ENCODE peak calls at places on chromosome 10, in five cellular contexts. X is H1, L is SJSA1, K is astrocyte, Q is endodermal cell. I is an unnamed sample.

GRCh38 chr10:33335800-33336605 is 1.5 kb upstream of the NRP1 start:
- DNase-seq in X (peak; percentile 71), L (peak; percentile 78), K (peak; percentile 44), Q (peak; percentile 77), I (no peak)

GRCh38 chr10:43264324-43264986 is 2.4 kb downstream of the RASGEF1A start:
- DNase-seq in X (no peak), L (no peak), K (no peak), Q (peak; percentile 43), I (no peak)

GRCh38 chr10:21517134-21517982 is 8.1 kb downstream of the SKIDA1 start:
- DNase-seq in X (peak; percentile 80), L (peak; percentile 81), K (peak; percentile 64), Q (peak; percentile 90), I (no peak)

GRCh38 chr10:49791100-49791499 is 29.0 kb upstream of the OGDHL start:
- DNase-seq in X (no peak), L (no peak), K (no peak), Q (no peak), I (no peak)

GRCh38 chr10:33330543-33331019 is 3.9 kb downstream of the NRP1 start:
- DNase-seq in X (peak; percentile 89), L (peak; percentile 86), K (peak; percentile 80), Q (peak; percentile 92), I (peak; percentile 66)

GRCh38 chr10:30647089-30647488 is 17.5 kb upstream of the LYZL2 start:
- DNase-seq in X (peak; percentile 11), L (no peak), K (peak; percentile 16), Q (no peak), I (no peak)

GRCh38 chr10:128064615-128065580 is 61.3 kb downstream of the MKI67 start:
- DNase-seq in X (no peak), L (no peak), K (peak; percentile 92), Q (no peak), I (no peak)

GRCh38 chr10:5779753-5780152 is 33.5 kb downstream of the GDI2 start:
- DNase-seq in X (no peak), L (no peak), K (no peak), Q (peak; percentile 53), I (peak; percentile 2)

GRCh38 chr10:10007972-10008371 is 1009.7 kb upstream of the CELF2 start:
- DNase-seq in X (no peak), L (no peak), K (no peak), Q (peak; percentile 45), I (no peak)

GRCh38 chr10:110600487-110601101 is 33.1 kb downstream of the SMC3 start:
- DNase-seq in X (no peak), L (peak; percentile 51), K (peak; percentile 36), Q (peak; percentile 74), I (peak; percentile 45)

GRCh38 chr10:122515022-122515424 is 45.5 kb upstream of the DMBT1 start:
- DNase-seq in X (no peak), L (no peak), K (peak; percentile 60), Q (no peak), I (no peak)

GRCh38 chr10:78035025-78035424 is 1.4 kb downstream of the RPS24 start:
- DNase-seq in X (no peak), L (no peak), K (no peak), Q (no peak), I (no peak)

GRCh38 chr10:173741-174140 is 38.5 kb downstream of the ZMYND11 start:
- DNase-seq in X (no peak), L (no peak), K (no peak), Q (no peak), I (no peak)

GRCh38 chr10:30550967-30551815 is 78.4 kb downstream of the LYZL2 start:
- DNase-seq in X (no peak), L (no peak), K (no peak), Q (no peak), I (no peak)

GRCh38 chr10:14536269-14536903 is 205.7 kb upstream of the FRMD4A start:
- DNase-seq in X (no peak), L (no peak), K (no peak), Q (no peak), I (no peak)

GRCh38 chr10:82150123-82150900 is 275.3 kb downstream of the NRG3 start:
- DNase-seq in X (peak; percentile 92), L (no peak), K (no peak), Q (peak; percentile 96), I (peak; percentile 85)

GRCh38 chr10:36608251-36608650 is 517.1 kb upstream of the ANKRD30A start:
- DNase-seq in X (no peak), L (no peak), K (peak; percentile 68), Q (no peak), I (no peak)

GRCh38 chr10:48605786-48606529 is 1.1 kb upstream of the ARHGAP22 start:
- DNase-seq in X (peak; percentile 22), L (no peak), K (peak; percentile 50), Q (peak; percentile 32), I (no peak)

GRCh38 chr10:132371641-132372081 is 25.3 kb upstream of the PWWP2B start:
- DNase-seq in X (peak; percentile 66), L (peak; percentile 26), K (no peak), Q (peak; percentile 74), I (no peak)

GRCh38 chr10:121132278-121132672 is 281.1 kb downstream of the WDR11 start:
- DNase-seq in X (no peak), L (no peak), K (no peak), Q (no peak), I (no peak)

GRCh38 chr10:6427357-6427959 is 152.6 kb downstream of the PRKCQ start:
- DNase-seq in X (no peak), L (no peak), K (no peak), Q (no peak), I (no peak)

GRCh38 chr10:70650104-70650503 is 22.2 kb upstream of the ADAMTS14 start:
- DNase-seq in X (no peak), L (no peak), K (no peak), Q (no peak), I (no peak)

GRCh38 chr10:121466424-121466823 is 131.8 kb downstream of the FGFR2 start:
- DNase-seq in X (no peak), L (no peak), K (no peak), Q (no peak), I (no peak)

GRCh38 chr10:33134011-33134751 is 176.2 kb upstream of the ITGB1 start:
- DNase-seq in X (no peak), L (peak; percentile 62), K (peak; percentile 98), Q (no peak), I (no peak)

GRCh38 chr10:76550806-76551205 is 1086.8 kb downstream of the KCNMA1 start:
- DNase-seq in X (no peak), L (peak; percentile 83), K (no peak), Q (peak; percentile 51), I (no peak)

GRCh38 chr10:79048639-79049550 is 19.9 kb upstream of the ZMIZ1 start:
- DNase-seq in X (no peak), L (no peak), K (no peak), Q (peak; percentile 51), I (no peak)

GRCh38 chr10:101569465-101569837 is 18.6 kb downstream of the POLL start:
- DNase-seq in X (peak; percentile 79), L (no peak), K (no peak), Q (no peak), I (no peak)
- H3K27me3 ChIP-seq in X (peaks cover 73% of the 10 kb centered on the region), L (peaks cover 42% of the 10 kb centered on the region), K (peaks cover 25% of the 10 kb centered on the region), Q (peaks cover 69% of the 10 kb centered on the region), I (peaks cover 4% of the 10 kb centered on the region)

GRCh38 chr10:103849880-103850571 is 5.3 kb downstream of the SH3PXD2A start:
- DNase-seq in X (no peak), L (peak; percentile 22), K (peak; percentile 91), Q (no peak), I (no peak)
- H3K4me1 ChIP-seq in X (peaks cover 8% of the 10 kb centered on the region), L (peaks cover 16% of the 10 kb centered on the region), K (peaks cover 39% of the 10 kb centered on the region), Q (peaks cover 13% of the 10 kb centered on the region), I (peaks cover 1% of the 10 kb centered on the region)

GRCh38 chr10:92692085-92692671 is 2.4 kb downstream of the HHEX start:
- DNase-seq in X (peak; percentile 80), L (no peak), K (no peak), Q (peak; percentile 84), I (peak; percentile 9)
- H3K27me3 ChIP-seq in X (peaks cover 98% of the 10 kb centered on the region), L (no peaks in the 10 kb centered on the region), K (peaks cover 39% of the 10 kb centered on the region), Q (peaks cover 57% of the 10 kb centered on the region), I (peaks cover 51% of the 10 kb centered on the region)

DNA sequence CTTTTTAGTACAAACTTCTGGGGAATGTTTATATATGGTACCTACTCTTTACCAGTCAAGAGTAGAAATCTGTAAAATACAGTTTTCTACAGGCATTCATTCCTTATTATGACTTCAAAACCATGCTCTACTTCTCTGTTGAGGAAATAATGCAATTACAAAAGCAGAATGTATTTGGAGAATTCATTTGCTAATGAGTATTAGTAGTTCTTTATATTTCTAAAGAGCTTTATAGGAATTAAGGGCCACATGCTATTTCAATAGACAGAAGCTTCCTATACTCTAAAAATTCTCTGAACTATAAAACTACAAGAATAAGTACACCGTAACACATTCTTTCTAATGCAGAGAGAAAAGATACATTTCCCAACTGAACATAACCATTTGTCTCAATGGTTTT is 21.7 kb downstream of the CDK1 start:
- DNase-seq in X (no peak), L (no peak), K (no peak), Q (no peak), I (no peak)
- H3K4me1 ChIP-seq in X (no peaks in the 10 kb centered on the region), L (peaks cover 11% of the 10 kb centered on the region), K (no peaks in the 10 kb centered on the region), Q (no peaks in the 10 kb centered on the region), I (no peaks in the 10 kb centered on the region)

GRCh38 chr10:97140284-97140846 is 45.4 kb downstream of the SLIT1 start:
- DNase-seq in X (no peak), L (no peak), K (no peak), Q (no peak), I (no peak)

GRCh38 chr10:97139651-97140283 is 46.0 kb downstream of the SLIT1 start:
- DNase-seq in X (no peak), L (no peak), K (no peak), Q (no peak), I (no peak)

GRCh38 chr10:97136744-97137143 is 49.0 kb downstream of the SLIT1 start:
- DNase-seq in X (no peak), L (no peak), K (no peak), Q (no peak), I (no peak)

GRCh38 chr10:97138174-97138573 is 47.6 kb downstream of the SLIT1 start:
- DNase-seq in X (no peak), L (no peak), K (no peak), Q (peak; percentile 79), I (no peak)

DNA sequence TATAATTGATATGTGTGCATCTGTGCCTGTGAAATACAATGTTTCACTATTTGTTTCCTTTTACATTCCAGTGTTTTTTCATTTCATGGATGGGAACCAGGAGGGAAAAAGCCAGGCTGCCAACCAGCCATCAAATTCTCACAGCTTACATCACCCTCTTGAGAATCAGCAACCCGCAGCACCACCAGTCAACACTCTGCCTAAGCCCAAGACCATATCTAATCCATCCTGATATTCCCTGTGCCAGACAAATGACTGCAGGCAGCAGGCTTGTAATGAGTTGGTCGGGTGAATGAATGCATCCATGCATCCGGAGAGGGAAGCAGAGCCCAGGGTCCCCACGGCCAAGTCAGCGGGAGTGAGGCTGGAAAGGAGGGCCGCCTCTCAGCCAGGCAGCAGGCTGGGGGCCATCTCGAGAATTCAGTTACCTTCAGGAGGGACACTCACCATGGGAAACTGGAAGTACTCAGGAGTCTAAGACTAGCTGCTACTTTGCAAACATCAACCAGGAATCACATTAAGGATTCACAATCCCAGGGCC is 46.9 kb downstream of the SLIT1 start:
- DNase-seq in X (no peak), L (no peak), K (no peak), Q (peak; percentile 36), I (no peak)
- H3K27me3 ChIP-seq in X (peaks cover 5% of the 10 kb centered on the region), L (peaks cover 41% of the 10 kb centered on the region), K (peaks cover 47% of the 10 kb centered on the region), Q (peaks cover 38% of the 10 kb centered on the region), I (no peaks in the 10 kb centered on the region)